ENCODE peak calls at places on chromosomes 2 and 18, in ten cellular contexts. One of them, this sample, is unnamed.

GRCh38 chr2:8666581-8666980 is 15.3 kb upstream of the ID2 start:
- DNase-seq in NCI-H1694: no peak
- DNase-seq in H54: no peak
- DNase-seq in AG09319: no peak
- DNase-seq in nucleus accumbens: no peak
- DNase-seq in dermis microvascular lymphatic vessel endothelial cell: no peak
- DNase-seq in NCI-H748 treated with DMSO at 0.1 percent for 48 hours: no peak
- DNase-seq in H9: no peak
- DNase-seq in neural crest cell: no peak
- DNase-seq in activated naive CD8-positive, alpha-beta T cell treated with anti-CD3 and anti-CD28 coated beads, Interleukin-2, amount 10 ng/mL, durations not matched to agents 7 days and 5 days: no peak
- DNase-seq in this sample: no peak

GRCh38 chr2:66470199-66470598 is 35.3 kb downstream of the MEIS1 start:
- DNase-seq in dermis microvascular lymphatic vessel endothelial cell: no peak
- DNase-seq in H9: no peak
- DNase-seq in neural crest cell: no peak
- DNase-seq in AG09319: no peak
- DNase-seq in NCI-H748 treated with DMSO at 0.1 percent for 48 hours: no peak
- DNase-seq in activated naive CD8-positive, alpha-beta T cell treated with anti-CD3 and anti-CD28 coated beads, Interleukin-2, amount 10 ng/mL, durations not matched to agents 7 days and 5 days: no peak
- DNase-seq in nucleus accumbens: no peak
- DNase-seq in NCI-H1694: no peak
- DNase-seq in H54: no peak
- DNase-seq in this sample: no peak

GRCh38 chr2:71884303-71885042 is 263.2 kb downstream of the CYP26B1 start:
- DNase-seq in dermis microvascular lymphatic vessel endothelial cell: peak; percentile 20
- DNase-seq in H9: no peak
- DNase-seq in H54: no peak
- DNase-seq in neural crest cell: no peak
- DNase-seq in AG09319: no peak
- DNase-seq in NCI-H1694: no peak
- DNase-seq in activated naive CD8-positive, alpha-beta T cell treated with anti-CD3 and anti-CD28 coated beads, Interleukin-2, amount 10 ng/mL, durations not matched to agents 7 days and 5 days: no peak
- DNase-seq in NCI-H748 treated with DMSO at 0.1 percent for 48 hours: no peak
- DNase-seq in nucleus accumbens: no peak
- DNase-seq in this sample: no peak

GRCh38 chr2:235191933-235192332 is 240.1 kb downstream of the SH3BP4 start:
- DNase-seq in dermis microvascular lymphatic vessel endothelial cell: no peak
- DNase-seq in NCI-H748 treated with DMSO at 0.1 percent for 48 hours: no peak
- DNase-seq in neural crest cell: no peak
- DNase-seq in H54: no peak
- DNase-seq in nucleus accumbens: no peak
- DNase-seq in AG09319: no peak
- DNase-seq in NCI-H1694: no peak
- DNase-seq in H9: no peak
- DNase-seq in activated naive CD8-positive, alpha-beta T cell treated with anti-CD3 and anti-CD28 coated beads, Interleukin-2, amount 10 ng/mL, durations not matched to agents 7 days and 5 days: no peak
- DNase-seq in this sample: no peak

GRCh38 chr18:74529811-74530583 is 4.3 kb upstream of the CNDP1 start:
- DNase-seq in nucleus accumbens: no peak
- DNase-seq in AG09319: no peak
- DNase-seq in activated naive CD8-positive, alpha-beta T cell treated with anti-CD3 and anti-CD28 coated beads, Interleukin-2, amount 10 ng/mL, durations not matched to agents 7 days and 5 days: no peak
- DNase-seq in NCI-H1694: no peak
- DNase-seq in NCI-H748 treated with DMSO at 0.1 percent for 48 hours: no peak
- DNase-seq in H9: peak; percentile 23
- DNase-seq in dermis microvascular lymphatic vessel endothelial cell: no peak
- DNase-seq in neural crest cell: no peak
- DNase-seq in H54: no peak
- DNase-seq in this sample: no peak

GRCh38 chr2:86337235-86338099 is at the start of gene REEP1:
- DNase-seq in AG09319: no peak
- DNase-seq in activated naive CD8-positive, alpha-beta T cell treated with anti-CD3 and anti-CD28 coated beads, Interleukin-2, amount 10 ng/mL, durations not matched to agents 7 days and 5 days: peak; percentile 60
- DNase-seq in H9: peak; percentile 43
- DNase-seq in dermis microvascular lymphatic vessel endothelial cell: no peak
- DNase-seq in NCI-H748 treated with DMSO at 0.1 percent for 48 hours: no peak
- DNase-seq in NCI-H1694: no peak
- DNase-seq in H54: no peak
- DNase-seq in neural crest cell: peak; percentile 34
- DNase-seq in nucleus accumbens: peak; percentile 33
- DNase-seq in this sample: no peak

GRCh38 chr2:24613154-24613814 is 122.2 kb downstream of the NCOA1 start:
- DNase-seq in NCI-H1694: no peak
- DNase-seq in H9: peak; percentile 73
- DNase-seq in NCI-H748 treated with DMSO at 0.1 percent for 48 hours: peak; percentile 84
- DNase-seq in dermis microvascular lymphatic vessel endothelial cell: peak; percentile 26
- DNase-seq in H54: peak; percentile 5
- DNase-seq in nucleus accumbens: no peak
- DNase-seq in AG09319: peak; percentile 27
- DNase-seq in neural crest cell: peak; percentile 5
- DNase-seq in activated naive CD8-positive, alpha-beta T cell treated with anti-CD3 and anti-CD28 coated beads, Interleukin-2, amount 10 ng/mL, durations not matched to agents 7 days and 5 days: peak; percentile 30
- DNase-seq in this sample: peak; percentile 27

GRCh38 chr2:169118060-169118459 is 48.7 kb downstream of the DHRS9 start:
- DNase-seq in activated naive CD8-positive, alpha-beta T cell treated with anti-CD3 and anti-CD28 coated beads, Interleukin-2, amount 10 ng/mL, durations not matched to agents 7 days and 5 days: no peak
- DNase-seq in dermis microvascular lymphatic vessel endothelial cell: no peak
- DNase-seq in NCI-H748 treated with DMSO at 0.1 percent for 48 hours: no peak
- DNase-seq in AG09319: no peak
- DNase-seq in H54: no peak
- DNase-seq in neural crest cell: no peak
- DNase-seq in NCI-H1694: no peak
- DNase-seq in nucleus accumbens: no peak
- DNase-seq in H9: no peak
- DNase-seq in this sample: no peak

GRCh38 chr2:241636182-241636982 is 576 bp downstream of the THAP4 start:
- DNase-seq in nucleus accumbens: peak; percentile 27
- DNase-seq in H9: peak; percentile 52
- DNase-seq in NCI-H748 treated with DMSO at 0.1 percent for 48 hours: no peak
- DNase-seq in activated naive CD8-positive, alpha-beta T cell treated with anti-CD3 and anti-CD28 coated beads, Interleukin-2, amount 10 ng/mL, durations not matched to agents 7 days and 5 days: peak; percentile 71
- DNase-seq in H54: peak; percentile 45
- DNase-seq in AG09319: no peak
- DNase-seq in dermis microvascular lymphatic vessel endothelial cell: no peak
- DNase-seq in neural crest cell: peak; percentile 18
- DNase-seq in NCI-H1694: no peak
- DNase-seq in this sample: no peak

GRCh38 chr2:181781082-181781786 is 100.9 kb upstream of the NEUROD1 start:
- DNase-seq in dermis microvascular lymphatic vessel endothelial cell: no peak
- DNase-seq in H9: peak; percentile 28
- DNase-seq in NCI-H1694: no peak
- DNase-seq in activated naive CD8-positive, alpha-beta T cell treated with anti-CD3 and anti-CD28 coated beads, Interleukin-2, amount 10 ng/mL, durations not matched to agents 7 days and 5 days: no peak
- DNase-seq in nucleus accumbens: no peak
- DNase-seq in H54: no peak
- DNase-seq in AG09319: no peak
- DNase-seq in neural crest cell: no peak
- DNase-seq in NCI-H748 treated with DMSO at 0.1 percent for 48 hours: no peak
- DNase-seq in this sample: no peak

GRCh38 chr18:45910405-45911023 is 56.6 kb downstream of the EPG5 start:
- DNase-seq in activated naive CD8-positive, alpha-beta T cell treated with anti-CD3 and anti-CD28 coated beads, Interleukin-2, amount 10 ng/mL, durations not matched to agents 7 days and 5 days: peak; percentile 65
- DNase-seq in NCI-H748 treated with DMSO at 0.1 percent for 48 hours: no peak
- DNase-seq in nucleus accumbens: no peak
- DNase-seq in neural crest cell: peak; percentile 49
- DNase-seq in H54: peak; percentile 19
- DNase-seq in AG09319: no peak
- DNase-seq in NCI-H1694: peak; percentile 0
- DNase-seq in dermis microvascular lymphatic vessel endothelial cell: peak; percentile 33
- DNase-seq in H9: peak; percentile 69
- DNase-seq in this sample: peak; percentile 13

GRCh38 chr2:21395366-21395765 is 271.6 kb downstream of the TDRD15 start:
- DNase-seq in H54: no peak
- DNase-seq in activated naive CD8-positive, alpha-beta T cell treated with anti-CD3 and anti-CD28 coated beads, Interleukin-2, amount 10 ng/mL, durations not matched to agents 7 days and 5 days: no peak
- DNase-seq in neural crest cell: no peak
- DNase-seq in NCI-H748 treated with DMSO at 0.1 percent for 48 hours: no peak
- DNase-seq in AG09319: no peak
- DNase-seq in H9: no peak
- DNase-seq in NCI-H1694: no peak
- DNase-seq in dermis microvascular lymphatic vessel endothelial cell: no peak
- DNase-seq in nucleus accumbens: no peak
- DNase-seq in this sample: no peak

GRCh38 chr2:126663184-126663963 is 7.4 kb downstream of the GYPC start:
- DNase-seq in activated naive CD8-positive, alpha-beta T cell treated with anti-CD3 and anti-CD28 coated beads, Interleukin-2, amount 10 ng/mL, durations not matched to agents 7 days and 5 days: no peak
- DNase-seq in dermis microvascular lymphatic vessel endothelial cell: no peak
- DNase-seq in AG09319: no peak
- DNase-seq in NCI-H748 treated with DMSO at 0.1 percent for 48 hours: no peak
- DNase-seq in H54: no peak
- DNase-seq in nucleus accumbens: no peak
- DNase-seq in NCI-H1694: no peak
- DNase-seq in neural crest cell: no peak
- DNase-seq in H9: no peak
- DNase-seq in this sample: no peak

GRCh38 chr2:65532937-65533336 is 100.5 kb upstream of the SPRED2 start:
- DNase-seq in H9: no peak
- DNase-seq in activated naive CD8-positive, alpha-beta T cell treated with anti-CD3 and anti-CD28 coated beads, Interleukin-2, amount 10 ng/mL, durations not matched to agents 7 days and 5 days: no peak
- DNase-seq in nucleus accumbens: no peak
- DNase-seq in dermis microvascular lymphatic vessel endothelial cell: no peak
- DNase-seq in NCI-H1694: no peak
- DNase-seq in AG09319: no peak
- DNase-seq in NCI-H748 treated with DMSO at 0.1 percent for 48 hours: no peak
- DNase-seq in neural crest cell: no peak
- DNase-seq in H54: no peak
- DNase-seq in this sample: no peak

GRCh38 chr2:144452169-144453038 is 67.5 kb downstream of the ZEB2 start:
- DNase-seq in H54: no peak
- DNase-seq in NCI-H1694: peak; percentile 7
- DNase-seq in dermis microvascular lymphatic vessel endothelial cell: no peak
- DNase-seq in neural crest cell: no peak
- DNase-seq in nucleus accumbens: no peak
- DNase-seq in activated naive CD8-positive, alpha-beta T cell treated with anti-CD3 and anti-CD28 coated beads, Interleukin-2, amount 10 ng/mL, durations not matched to agents 7 days and 5 days: no peak
- DNase-seq in NCI-H748 treated with DMSO at 0.1 percent for 48 hours: peak; percentile 21
- DNase-seq in H9: peak; percentile 55
- DNase-seq in AG09319: no peak
- DNase-seq in this sample: no peak

GRCh38 chr2:101151141-101151858 is at the start of gene TBC1D8:
- DNase-seq in AG09319: no peak
- DNase-seq in H54: peak; percentile 77
- DNase-seq in NCI-H1694: peak; percentile 56
- DNase-seq in NCI-H748 treated with DMSO at 0.1 percent for 48 hours: peak; percentile 43
- DNase-seq in dermis microvascular lymphatic vessel endothelial cell: peak; percentile 43
- DNase-seq in activated naive CD8-positive, alpha-beta T cell treated with anti-CD3 and anti-CD28 coated beads, Interleukin-2, amount 10 ng/mL, durations not matched to agents 7 days and 5 days: peak; percentile 73
- DNase-seq in H9: peak; percentile 90
- DNase-seq in nucleus accumbens: peak; percentile 70
- DNase-seq in neural crest cell: peak; percentile 78
- DNase-seq in this sample: peak; percentile 26

GRCh38 chr2:135732561-135732960 is 9.1 kb upstream of the UBXN4 start:
- DNase-seq in H54: no peak
- DNase-seq in NCI-H1694: no peak
- DNase-seq in dermis microvascular lymphatic vessel endothelial cell: no peak
- DNase-seq in AG09319: no peak
- DNase-seq in activated naive CD8-positive, alpha-beta T cell treated with anti-CD3 and anti-CD28 coated beads, Interleukin-2, amount 10 ng/mL, durations not matched to agents 7 days and 5 days: no peak
- DNase-seq in neural crest cell: no peak
- DNase-seq in H9: no peak
- DNase-seq in NCI-H748 treated with DMSO at 0.1 percent for 48 hours: no peak
- DNase-seq in nucleus accumbens: no peak
- DNase-seq in this sample: no peak

GRCh38 chr2:200765995-200766660 is 45.6 kb upstream of the BZW1 start:
- DNase-seq in neural crest cell: no peak
- DNase-seq in dermis microvascular lymphatic vessel endothelial cell: no peak
- DNase-seq in AG09319: no peak
- DNase-seq in nucleus accumbens: no peak
- DNase-seq in activated naive CD8-positive, alpha-beta T cell treated with anti-CD3 and anti-CD28 coated beads, Interleukin-2, amount 10 ng/mL, durations not matched to agents 7 days and 5 days: no peak
- DNase-seq in NCI-H748 treated with DMSO at 0.1 percent for 48 hours: no peak
- DNase-seq in H9: no peak
- DNase-seq in NCI-H1694: no peak
- DNase-seq in H54: no peak
- DNase-seq in this sample: no peak

GRCh38 chr2:127208313-127208712 is 11.8 kb downstream of the CYP27C1 start:
- DNase-seq in H54: no peak
- DNase-seq in H9: peak; percentile 86
- DNase-seq in NCI-H748 treated with DMSO at 0.1 percent for 48 hours: no peak
- DNase-seq in NCI-H1694: peak; percentile 98
- DNase-seq in activated naive CD8-positive, alpha-beta T cell treated with anti-CD3 and anti-CD28 coated beads, Interleukin-2, amount 10 ng/mL, durations not matched to agents 7 days and 5 days: no peak
- DNase-seq in nucleus accumbens: no peak
- DNase-seq in neural crest cell: no peak
- DNase-seq in AG09319: no peak
- DNase-seq in dermis microvascular lymphatic vessel endothelial cell: no peak
- DNase-seq in this sample: no peak

GRCh38 chr2:119267604-119268003 is 44.0 kb downstream of the STEAP3 start:
- DNase-seq in NCI-H1694: no peak
- DNase-seq in NCI-H748 treated with DMSO at 0.1 percent for 48 hours: no peak
- DNase-seq in H9: peak; percentile 18
- DNase-seq in neural crest cell: no peak
- DNase-seq in activated naive CD8-positive, alpha-beta T cell treated with anti-CD3 and anti-CD28 coated beads, Interleukin-2, amount 10 ng/mL, durations not matched to agents 7 days and 5 days: no peak
- DNase-seq in AG09319: no peak
- DNase-seq in nucleus accumbens: no peak
- DNase-seq in H54: no peak
- DNase-seq in dermis microvascular lymphatic vessel endothelial cell: no peak
- DNase-seq in this sample: no peak

GRCh38 chr2:133636287-133636686 is 68.0 kb upstream of the NCKAP5 start:
- DNase-seq in NCI-H1694: no peak
- DNase-seq in AG09319: no peak
- DNase-seq in dermis microvascular lymphatic vessel endothelial cell: no peak
- DNase-seq in nucleus accumbens: no peak
- DNase-seq in H54: no peak
- DNase-seq in neural crest cell: no peak
- DNase-seq in activated naive CD8-positive, alpha-beta T cell treated with anti-CD3 and anti-CD28 coated beads, Interleukin-2, amount 10 ng/mL, durations not matched to agents 7 days and 5 days: no peak
- DNase-seq in NCI-H748 treated with DMSO at 0.1 percent for 48 hours: no peak
- DNase-seq in H9: no peak
- DNase-seq in this sample: no peak

GRCh38 chr2:206323033-206323432 is 48.6 kb downstream of the ZDBF2 start:
- DNase-seq in dermis microvascular lymphatic vessel endothelial cell: no peak
- DNase-seq in AG09319: no peak
- DNase-seq in neural crest cell: no peak
- DNase-seq in H54: no peak
- DNase-seq in nucleus accumbens: no peak
- DNase-seq in NCI-H748 treated with DMSO at 0.1 percent for 48 hours: no peak
- DNase-seq in NCI-H1694: no peak
- DNase-seq in activated naive CD8-positive, alpha-beta T cell treated with anti-CD3 and anti-CD28 coated beads, Interleukin-2, amount 10 ng/mL, durations not matched to agents 7 days and 5 days: no peak
- DNase-seq in H9: no peak
- DNase-seq in this sample: no peak

GRCh38 chr2:187855689-187856088 is 301.5 kb upstream of the TFPI start:
- DNase-seq in neural crest cell: no peak
- DNase-seq in H9: no peak
- DNase-seq in NCI-H748 treated with DMSO at 0.1 percent for 48 hours: no peak
- DNase-seq in H54: no peak
- DNase-seq in activated naive CD8-positive, alpha-beta T cell treated with anti-CD3 and anti-CD28 coated beads, Interleukin-2, amount 10 ng/mL, durations not matched to agents 7 days and 5 days: no peak
- DNase-seq in dermis microvascular lymphatic vessel endothelial cell: no peak
- DNase-seq in nucleus accumbens: no peak
- DNase-seq in NCI-H1694: no peak
- DNase-seq in AG09319: no peak
- DNase-seq in this sample: no peak

GRCh38 chr2:2291500-2292260 is 39.4 kb downstream of the MYT1L start:
- DNase-seq in NCI-H1694: no peak
- DNase-seq in nucleus accumbens: no peak
- DNase-seq in H54: peak; percentile 19
- DNase-seq in H9: peak; percentile 82
- DNase-seq in NCI-H748 treated with DMSO at 0.1 percent for 48 hours: peak; percentile 73
- DNase-seq in activated naive CD8-positive, alpha-beta T cell treated with anti-CD3 and anti-CD28 coated beads, Interleukin-2, amount 10 ng/mL, durations not matched to agents 7 days and 5 days: no peak
- DNase-seq in neural crest cell: peak; percentile 25
- DNase-seq in AG09319: no peak
- DNase-seq in dermis microvascular lymphatic vessel endothelial cell: no peak
- DNase-seq in this sample: no peak

GRCh38 chr2:117917223-117917917 is 96.5 kb downstream of the CCDC93 start:
- DNase-seq in neural crest cell: no peak
- DNase-seq in activated naive CD8-positive, alpha-beta T cell treated with anti-CD3 and anti-CD28 coated beads, Interleukin-2, amount 10 ng/mL, durations not matched to agents 7 days and 5 days: no peak
- DNase-seq in NCI-H1694: no peak
- DNase-seq in H54: no peak
- DNase-seq in AG09319: no peak
- DNase-seq in NCI-H748 treated with DMSO at 0.1 percent for 48 hours: no peak
- DNase-seq in dermis microvascular lymphatic vessel endothelial cell: no peak
- DNase-seq in nucleus accumbens: no peak
- DNase-seq in H9: no peak
- DNase-seq in this sample: no peak

GRCh38 chr2:232438951-232439757 is 16.8 kb upstream of the ALPI start:
- DNase-seq in AG09319: no peak
- DNase-seq in dermis microvascular lymphatic vessel endothelial cell: no peak
- DNase-seq in H54: no peak
- DNase-seq in neural crest cell: no peak
- DNase-seq in nucleus accumbens: no peak
- DNase-seq in H9: peak; percentile 63
- DNase-seq in NCI-H748 treated with DMSO at 0.1 percent for 48 hours: no peak
- DNase-seq in activated naive CD8-positive, alpha-beta T cell treated with anti-CD3 and anti-CD28 coated beads, Interleukin-2, amount 10 ng/mL, durations not matched to agents 7 days and 5 days: peak; percentile 46
- DNase-seq in NCI-H1694: no peak
- DNase-seq in this sample: no peak

GRCh38 chr2:152093464-152093863 is 5.4 kb downstream of the CACNB4 start:
- DNase-seq in H9: no peak
- DNase-seq in NCI-H748 treated with DMSO at 0.1 percent for 48 hours: no peak
- DNase-seq in H54: no peak
- DNase-seq in dermis microvascular lymphatic vessel endothelial cell: no peak
- DNase-seq in NCI-H1694: peak; percentile 90
- DNase-seq in AG09319: no peak
- DNase-seq in activated naive CD8-positive, alpha-beta T cell treated with anti-CD3 and anti-CD28 coated beads, Interleukin-2, amount 10 ng/mL, durations not matched to agents 7 days and 5 days: no peak
- DNase-seq in neural crest cell: no peak
- DNase-seq in nucleus accumbens: no peak
- DNase-seq in this sample: no peak

GRCh38 chr2:10566021-10566420 is 117.9 kb upstream of the ODC1 start:
- DNase-seq in H54: no peak
- DNase-seq in AG09319: no peak
- DNase-seq in dermis microvascular lymphatic vessel endothelial cell: no peak
- DNase-seq in H9: no peak
- DNase-seq in nucleus accumbens: no peak
- DNase-seq in activated naive CD8-positive, alpha-beta T cell treated with anti-CD3 and anti-CD28 coated beads, Interleukin-2, amount 10 ng/mL, durations not matched to agents 7 days and 5 days: no peak
- DNase-seq in NCI-H1694: no peak
- DNase-seq in neural crest cell: no peak
- DNase-seq in NCI-H748 treated with DMSO at 0.1 percent for 48 hours: no peak
- DNase-seq in this sample: no peak

This sample was measured in AG04450.